ENCODE peak calls at places on chromosomes 12 and 14, in seven cellular contexts. E is GM23248, Y is neural progenitor cell, C is PC-3, M is SK-N-SH, R is OCI-LY7, V is hepatocyte. U is an unnamed sample.

GRCh38 chr12:12376636-12377448 is 20.0 kb downstream of the BORCS5 start:
- DNase-seq in E (peak; percentile 84), Y (peak; percentile 82), C (peak; percentile 81), V (peak; percentile 82), M (peak; percentile 66), R (peak; percentile 87), U (peak; percentile 92)

GRCh38 chr14:100428727-100429126 is 105.6 kb downstream of the SLC25A47 start:
- DNase-seq in Y (no peak), C (no peak), M (no peak), R (no peak), V (no peak), E (peak; percentile 92), U (no peak)

GRCh38 chr14:22159968-22160367 is 429.1 kb downstream of the DAD1 start:
- DNase-seq in C (peak; percentile 11), Y (no peak), E (no peak), M (no peak), V (peak; percentile 40), R (no peak), U (no peak)

GRCh38 chr12:124754949-124755800 is 108.5 kb downstream of the SCARB1 start:
- DNase-seq in R (no peak), C (no peak), M (peak; percentile 75), Y (peak; percentile 71), V (peak; percentile 70), E (peak; percentile 84), U (peak; percentile 74)

GRCh38 chr12:4039927-4040326 is 166.7 kb upstream of the PARP11 start:
- DNase-seq in M (no peak), C (peak; percentile 43), V (no peak), E (peak; percentile 21), R (no peak), Y (no peak), U (no peak)

GRCh38 chr12:115354007-115354452 is 670.1 kb upstream of the TBX3 start:
- DNase-seq in E (peak; percentile 98), Y (no peak), R (no peak), V (peak; percentile 84), C (peak; percentile 98), M (no peak), U (no peak)

GRCh38 chr12:29425722-29426121 is 44.8 kb upstream of the ERGIC2 start:
- DNase-seq in E (no peak), Y (no peak), C (peak; percentile 86), V (no peak), R (no peak), M (no peak), U (no peak)

GRCh38 chr14:105412768-105413541 is 6.7 kb upstream of the MTA1 start:
- DNase-seq in C (no peak), E (no peak), Y (no peak), M (no peak), V (no peak), R (no peak), U (no peak)

GRCh38 chr14:52755607-52756316 is 25.8 kb downstream of the STYX start:
- DNase-seq in R (no peak), Y (no peak), V (peak; percentile 19), E (no peak), C (no peak), M (no peak), U (no peak)

GRCh38 chr14:61192970-61193369 is 88.2 kb downstream of the TMEM30B start:
- DNase-seq in Y (no peak), C (no peak), E (peak; percentile 39), M (no peak), V (no peak), R (no peak), U (no peak)

GRCh38 chr12:113462880-113463745 is 8.6 kb downstream of the LHX5 start:
- DNase-seq in E (peak; percentile 35), R (no peak), M (peak; percentile 51), C (no peak), Y (peak; percentile 71), V (no peak), U (peak; percentile 70)

GRCh38 chr12:117907108-117907689 is 61.6 kb downstream of the KSR2 start:
- DNase-seq in V (peak; percentile 10), Y (no peak), C (no peak), R (no peak), M (no peak), E (no peak), U (peak; percentile 63)

GRCh38 chr12:118034429-118035193 is 18.1 kb downstream of the RFC5 start:
- DNase-seq in Y (peak; percentile 49), V (peak; percentile 62), E (peak; percentile 82), M (peak; percentile 54), C (peak; percentile 75), R (no peak), U (peak; percentile 65)

GRCh38 chr14:85310491-85311272 is 219.3 kb upstream of the FLRT2 start:
- DNase-seq in E (no peak), Y (no peak), R (no peak), M (no peak), C (no peak), V (no peak), U (no peak)

GRCh38 chr14:103920981-103921854 is 7.0 kb upstream of the TDRD9 start:
- DNase-seq in C (peak; percentile 96), M (peak; percentile 95), Y (peak; percentile 95), R (peak; percentile 93), E (peak; percentile 95), V (peak; percentile 96), U (peak; percentile 88)

GRCh38 chr14:35122696-35123387 is 490 bp downstream of the PRORP start:
- DNase-seq in Y (no peak), M (peak; percentile 10), R (peak; percentile 34), C (peak; percentile 41), V (peak; percentile 62), E (peak; percentile 71), U (peak; percentile 58)

GRCh38 chr14:36856095-36856878 is 194.6 kb downstream of the PAX9 start:
- DNase-seq in E (peak; percentile 20), Y (no peak), C (peak; percentile 79), M (no peak), V (no peak), R (no peak), U (peak; percentile 28)

GRCh38 chr14:51121096-51121495 is 26.2 kb upstream of the TRIM9 start:
- DNase-seq in V (no peak), M (no peak), R (no peak), C (no peak), E (no peak), Y (no peak), U (peak; percentile 28)

GRCh38 chr14:76348898-76349297 is 27.0 kb upstream of the ESRRB start:
- DNase-seq in V (no peak), Y (peak; percentile 60), E (peak; percentile 65), R (no peak), C (peak; percentile 47), M (peak; percentile 55), U (peak; percentile 8)

DNA sequence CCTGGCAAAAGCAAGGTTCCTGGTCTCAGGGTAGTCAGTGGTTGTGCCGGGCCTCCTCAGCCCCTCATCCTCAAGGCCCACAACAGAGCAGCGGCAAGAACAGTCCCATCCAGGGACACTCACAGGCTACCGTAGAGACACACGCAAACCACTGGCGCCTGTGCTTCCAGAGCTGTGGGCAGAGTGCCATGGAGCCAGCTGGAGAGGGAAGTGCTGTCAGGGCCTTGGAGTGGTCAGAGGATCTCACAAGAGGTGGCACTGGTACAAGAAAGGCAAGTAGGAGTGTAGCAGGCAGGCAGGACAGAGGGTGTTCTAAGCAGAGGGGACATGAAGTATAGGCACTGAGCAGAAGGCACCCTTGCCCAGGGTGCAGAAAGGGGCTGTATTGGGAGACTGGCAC is 34.6 kb downstream of the ANKRD9 start:
- DNase-seq in Y (no peak), M (no peak), V (no peak), R (no peak), E (no peak), C (no peak), U (no peak)
- TF ChIP-seq EZH2phosphoT487 in Y (no peak), M (no peak), V (no peak), R (no peak), E (no peak), C (no peak), U (no peak)

GRCh38 chr12:54172102-54172630 is 16.6 kb downstream of the SMUG1 start:
- DNase-seq in V (no peak), Y (no peak), M (no peak), C (no peak), E (no peak), R (no peak), U (no peak)

GRCh38 chr12:54169036-54169435 is 19.7 kb downstream of the SMUG1 start:
- DNase-seq in Y (no peak), C (no peak), V (no peak), E (no peak), R (no peak), M (no peak), U (no peak)

GRCh38 chr12:54173906-54174471 is 14.8 kb downstream of the SMUG1 start:
- DNase-seq in Y (no peak), E (no peak), R (no peak), V (no peak), M (no peak), C (no peak), U (no peak)

GRCh38 chr12:54175130-54175963 is 13.4 kb downstream of the SMUG1 start:
- DNase-seq in C (no peak), M (no peak), V (no peak), Y (no peak), R (peak; percentile 20), E (no peak), U (no peak)

GRCh38 chr12:54173066-54173726 is 15.6 kb downstream of the SMUG1 start:
- DNase-seq in E (peak; percentile 76), R (no peak), V (peak; percentile 77), Y (peak; percentile 80), M (peak; percentile 85), C (peak; percentile 58), U (peak; percentile 78)
- TF ChIP-seq EZH2phosphoT487 in E (no peak), R (no peak), V (no peak), Y (peak; percentile 99), M (no peak), C (no peak), U (peak; percentile 78)

DNA sequence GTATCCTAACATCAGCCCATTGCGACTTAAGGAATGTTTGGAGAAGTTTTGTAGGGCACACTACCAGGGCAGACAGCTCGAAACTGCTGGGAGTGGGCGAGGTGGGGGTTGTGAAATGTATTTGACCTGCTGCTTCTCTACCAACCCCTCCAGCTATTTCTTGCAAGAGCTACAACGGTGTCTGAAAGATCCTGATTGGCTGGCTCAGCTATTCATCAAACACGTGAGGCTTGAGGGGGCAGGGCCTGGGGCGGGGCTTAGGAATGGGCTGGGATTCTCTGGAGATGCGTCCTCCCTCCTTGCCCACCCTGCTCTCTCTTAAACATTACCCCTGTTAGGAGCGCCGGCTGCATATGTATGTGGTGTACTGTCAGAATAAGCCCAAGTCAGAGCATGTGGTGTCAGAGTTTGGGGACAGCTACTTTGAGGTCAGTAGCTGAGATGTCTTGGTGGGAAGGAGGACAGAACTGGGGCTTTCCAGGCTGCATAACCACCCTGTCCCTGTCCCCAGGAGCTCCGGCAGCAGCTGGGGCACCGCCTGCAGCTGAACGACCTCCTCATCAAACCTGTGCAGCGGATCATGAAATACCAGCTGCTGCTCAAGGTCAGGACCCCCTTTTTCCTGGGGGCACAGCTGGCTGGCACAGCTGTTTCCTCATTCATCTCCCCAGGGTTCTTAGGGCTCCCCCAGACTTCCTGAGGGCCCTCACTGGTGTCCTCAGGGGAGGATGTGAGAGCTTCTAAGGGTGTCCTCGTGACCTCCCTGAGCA is 3.1 kb downstream of the ARHGEF25 start:
- DNase-seq in R (peak; percentile 70), V (no peak), E (peak; percentile 45), M (peak; percentile 75), C (no peak), Y (peak; percentile 41), U (peak; percentile 89)
- TF ChIP-seq EZH2phosphoT487 in R (no peak), V (no peak), E (no peak), M (no peak), C (no peak), Y (no peak), U (no peak)

DNA sequence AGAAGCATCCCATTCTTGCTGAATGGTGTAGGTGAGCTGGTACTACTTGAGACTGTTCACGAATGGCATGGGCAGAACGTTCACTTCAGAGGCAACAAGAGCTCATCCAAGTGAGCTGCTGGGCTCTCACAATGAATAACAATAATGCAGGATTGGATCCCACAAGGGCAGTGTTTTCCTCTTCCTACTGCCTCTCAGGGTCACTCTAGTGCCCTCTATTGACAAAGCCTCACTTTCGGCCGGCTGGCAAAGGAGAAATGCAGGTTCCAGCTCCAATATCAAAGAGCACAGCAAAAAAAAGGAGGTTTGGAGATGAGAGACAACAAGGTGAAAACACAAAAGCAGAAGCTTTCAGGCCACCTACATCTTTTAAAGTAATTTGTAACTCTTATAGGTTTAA is 74.6 kb upstream of the MYF6 start:
- DNase-seq in M (peak; percentile 5), V (peak; percentile 8), C (peak; percentile 35), R (peak; percentile 23), E (peak; percentile 19), Y (peak; percentile 73), U (peak; percentile 89)
- TF ChIP-seq EZH2phosphoT487 in M (no peak), V (no peak), C (no peak), R (no peak), E (no peak), Y (no peak), U (no peak)

U was measured in GM23338.